ENCODE peak calls at places on chromosomes 3 and 15, in six cellular contexts. E, X, I, V, Z and C are unnamed samples.

GRCh38 chr3:27677554-27677953 is 44.6 kb downstream of the EOMES start:
- DNase-seq in E (peak), X (no peak), I (peak), V (no peak), Z (no peak), C (no peak)

GRCh38 chr3:9778102-9778501 is 8.4 kb upstream of the CAMK1 start:
- DNase-seq in E (no peak), X (no peak), I (peak), V (no peak), Z (no peak), C (peak)

GRCh38 chr3:29392625-29393388 is 111.9 kb downstream of the RBMS3 start:
- DNase-seq in E (no peak), X (no peak), I (no peak), V (no peak), Z (no peak), C (no peak)

GRCh38 chr3:158709666-158710083 is 22.6 kb downstream of the RARRES1 start:
- DNase-seq in E (no peak), X (no peak), I (peak), V (no peak), Z (no peak), C (no peak)

GRCh38 chr3:162112719-162113118 is 616.1 kb downstream of the OTOL1 start:
- DNase-seq in E (no peak), X (no peak), I (no peak), V (no peak), Z (no peak), C (no peak)

GRCh38 chr3:11362600-11362999 is 90.4 kb downstream of the ATG7 start:
- DNase-seq in E (no peak), X (no peak), I (peak), V (no peak), Z (no peak), C (no peak)

GRCh38 chr3:106261915-106262683 is 393.3 kb upstream of the CBLB start:
- DNase-seq in E (no peak), X (no peak), I (peak), V (no peak), Z (no peak), C (no peak)

GRCh38 chr3:40780801-40781406 is 256.1 kb downstream of the ZNF621 start:
- DNase-seq in E (no peak), X (no peak), I (peak), V (no peak), Z (no peak), C (no peak)

GRCh38 chr3:61233828-61234227 is 17.4 kb downstream of the FHIT start:
- DNase-seq in E (no peak), X (no peak), I (no peak), V (no peak), Z (no peak), C (no peak)

GRCh38 chr3:149528344-149528657 is 53.8 kb downstream of the TM4SF4 start:
- DNase-seq in E (no peak), X (no peak), I (no peak), V (no peak), Z (no peak), C (no peak)

GRCh38 chr3:43759297-43759782 is 68.6 kb downstream of the ABHD5 start:
- DNase-seq in E (peak), X (no peak), I (peak), V (no peak), Z (peak), C (peak)

GRCh38 chr3:155701882-155702465 is 42.9 kb downstream of the PLCH1 start:
- DNase-seq in E (no peak), X (no peak), I (peak), V (no peak), Z (peak), C (no peak)

GRCh38 chr3:187051066-187051465 is 88.2 kb downstream of the RPL39L start:
- DNase-seq in E (no peak), X (no peak), I (no peak), V (no peak), Z (no peak), C (peak)
- TF ChIP-seq CTCF in E (no peak), X (no peak), I (no peak), V (no peak), Z (no peak), C (no peak)

DNA sequence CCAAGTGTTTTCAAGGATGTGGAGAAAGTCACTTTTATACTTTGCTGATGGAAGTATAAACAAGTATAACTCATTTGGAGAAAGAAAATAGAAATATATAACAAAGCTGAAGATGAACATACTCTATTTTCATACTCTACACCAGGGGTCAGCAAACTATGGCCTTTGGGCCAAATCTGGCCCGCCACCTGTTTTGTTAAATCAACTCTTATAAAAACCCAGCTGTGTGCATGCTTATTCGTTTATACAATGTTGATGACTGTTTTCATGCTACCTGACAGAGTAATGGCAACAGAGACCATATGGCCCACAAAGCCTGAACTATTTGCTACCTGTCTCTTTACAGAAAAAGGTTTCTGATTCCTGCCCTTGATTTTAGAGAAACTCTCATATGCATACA is 124.0 kb downstream of the NR1D2 start:
- DNase-seq in E (no peak), X (no peak), I (no peak), V (no peak), Z (no peak), C (no peak)
- TF ChIP-seq CTCF in E (no peak), X (no peak), I (peak), V (no peak), Z (no peak), C (no peak)

DNA sequence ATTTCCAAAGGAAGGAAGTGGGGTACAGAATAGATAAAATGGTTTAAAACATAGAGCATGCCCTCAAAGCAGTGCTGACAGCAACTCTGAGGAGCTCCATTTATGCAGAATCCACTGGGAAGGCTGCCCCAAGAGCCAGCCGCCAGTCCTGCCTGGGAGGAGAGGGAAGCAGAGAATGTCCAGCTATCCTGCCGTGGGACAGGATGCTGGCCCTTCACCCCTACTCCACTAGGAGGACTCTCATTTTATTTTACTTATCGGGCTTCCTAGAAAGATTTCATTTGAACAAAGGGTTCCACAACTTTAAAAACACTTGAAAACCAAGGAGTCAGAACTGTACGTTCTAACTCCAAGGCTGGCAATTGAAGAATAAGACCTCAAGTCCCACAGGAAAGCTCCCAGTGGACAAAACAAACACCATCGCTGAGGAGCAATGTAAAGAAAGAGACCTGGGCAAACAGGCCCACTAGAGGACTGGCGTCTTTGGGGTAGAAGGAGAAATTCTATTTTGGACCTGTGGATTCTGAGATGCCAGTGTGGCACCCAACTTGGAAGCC is 9.7 kb downstream of the SFMBT1 start:
- DNase-seq in E (no peak), X (no peak), I (no peak), V (no peak), Z (no peak), C (no peak)
- TF ChIP-seq CTCF in E (no peak), X (no peak), I (no peak), V (no peak), Z (no peak), C (no peak)

GRCh38 chr15:52466134-52466701 is 62.5 kb downstream of the MYO5A start:
- DNase-seq in E (no peak), X (peak), I (no peak), V (no peak), Z (peak), C (peak)
- TF ChIP-seq CTCF in E (no peak), X (no peak), I (no peak), V (no peak), Z (peak), C (peak)

GRCh38 chr3:134640378-134640777 is 10.4 kb downstream of the KY start:
- DNase-seq in E (no peak), X (no peak), I (no peak), V (peak), Z (no peak), C (no peak)

GRCh38 chr3:134642445-134643149 is 8.2 kb downstream of the KY start:
- DNase-seq in E (no peak), X (no peak), I (no peak), V (peak), Z (no peak), C (no peak)

GRCh38 chr3:134643150-134643675 is 7.6 kb downstream of the KY start:
- DNase-seq in E (no peak), X (no peak), I (no peak), V (peak), Z (no peak), C (no peak)

GRCh38 chr3:134641671-134642300 is 9.0 kb downstream of the KY start:
- DNase-seq in E (no peak), X (no peak), I (no peak), V (peak), Z (no peak), C (no peak)

DNA sequence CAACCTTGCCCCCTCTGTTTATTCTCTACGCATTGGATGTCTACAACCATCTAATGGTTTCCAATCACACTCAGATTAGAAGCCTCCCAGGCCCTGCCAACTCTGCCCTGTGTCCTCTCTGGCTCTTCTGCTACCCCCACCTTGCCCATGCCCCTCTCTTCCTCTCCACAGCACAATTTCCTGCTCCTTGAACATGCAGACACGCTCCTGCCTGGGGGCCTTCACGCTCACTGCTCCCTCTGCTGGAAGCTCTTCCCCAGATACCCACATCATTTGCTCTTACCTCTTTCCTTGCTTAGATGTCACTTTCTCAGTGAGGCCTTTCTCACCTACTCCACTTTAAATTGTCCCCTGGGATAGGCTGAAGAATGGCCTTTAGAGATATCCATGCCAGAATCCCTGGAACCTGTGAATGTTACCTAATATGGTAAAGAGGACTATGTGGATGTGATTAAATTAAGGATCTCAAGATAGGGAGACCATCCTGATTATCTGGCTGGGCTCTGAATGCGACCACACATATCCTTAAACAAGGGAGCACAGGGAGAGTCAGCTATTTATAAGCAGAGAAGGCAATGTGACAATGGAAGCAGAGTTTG is 9.9 kb downstream of the KY start:
- DNase-seq in E (no peak), X (peak), I (peak), V (peak), Z (peak), C (peak)
- TF ChIP-seq CTCF in E (no peak), X (peak), I (peak), V (no peak), Z (peak), C (no peak)

GRCh38 chr3:85576801-85577200 is 618.0 kb downstream of the CADM2 start:
- DNase-seq in E (no peak), X (no peak), I (no peak), V (no peak), Z (no peak), C (no peak)

GRCh38 chr3:85572426-85572825 is 613.6 kb downstream of the CADM2 start:
- DNase-seq in E (no peak), X (no peak), I (no peak), V (no peak), Z (no peak), C (no peak)

GRCh38 chr3:85574306-85574705 is 615.5 kb downstream of the CADM2 start:
- DNase-seq in E (no peak), X (no peak), I (no peak), V (no peak), Z (no peak), C (no peak)

GRCh38 chr3:85572978-85573377 is 614.2 kb downstream of the CADM2 start:
- DNase-seq in E (no peak), X (no peak), I (no peak), V (no peak), Z (no peak), C (no peak)

GRCh38 chr3:85576091-85576690 is 617.4 kb downstream of the CADM2 start:
- DNase-seq in E (no peak), X (peak), I (peak), V (no peak), Z (peak), C (peak)
- TF ChIP-seq CTCF in E (peak), X (peak), I (peak), V (peak), Z (peak), C (peak)

GRCh38 chr15:90915808-90916440 is 12.8 kb downstream of the MAN2A2 start:
- DNase-seq in E (peak), X (no peak), I (no peak), V (no peak), Z (no peak), C (no peak)
- TF ChIP-seq CTCF in E (no peak), X (no peak), I (no peak), V (no peak), Z (no peak), C (no peak)

DNA sequence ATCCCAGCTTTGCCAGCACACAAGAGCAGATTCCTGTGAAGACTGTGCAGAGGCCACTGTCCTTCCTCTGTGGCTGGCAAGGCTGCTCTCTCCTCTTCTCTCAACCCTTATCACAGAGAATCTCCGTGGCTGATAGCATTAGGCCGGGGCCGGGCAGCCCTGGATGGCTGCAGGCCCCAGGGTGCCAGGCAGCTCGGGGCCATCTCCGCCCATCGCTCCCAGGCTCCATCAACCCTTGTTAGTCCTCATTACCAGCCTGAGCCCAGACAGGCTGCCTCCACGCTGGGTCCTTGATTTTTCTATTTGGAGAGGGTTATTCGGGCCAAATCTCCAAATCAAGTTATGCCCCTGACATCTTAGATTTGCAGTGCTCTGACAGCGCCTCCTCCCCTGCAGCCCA is 39.1 kb downstream of the MRPL46 start:
- DNase-seq in E (no peak), X (no peak), I (no peak), V (no peak), Z (no peak), C (no peak)
- TF ChIP-seq CTCF in E (no peak), X (no peak), I (no peak), V (no peak), Z (no peak), C (no peak)